ENCODE peak calls at places on chromosomes 16 and 17, in four cellular contexts. I is osteoblast, S is AG04449, J is AG04450. T is an unnamed sample.

GRCh38 chr17:77165577-77165976 is 24.8 kb downstream of the SEC14L1 start:
- DNase-seq in S (no peak), J (no peak), I (no peak), T (no peak)

GRCh38 chr17:48995332-48995870 is 1.8 kb upstream of the IGF2BP1 start:
- DNase-seq in S (no peak), J (no peak), I (no peak), T (no peak)

GRCh38 chr16:88619859-88620655 is 18.3 kb upstream of the IL17C start:
- DNase-seq in J (peak; percentile 89), I (peak; percentile 61), S (no peak), T (no peak)

GRCh38 chr16:11198817-11199216 is 57.2 kb downstream of the SOCS1 start:
- DNase-seq in I (peak; percentile 38), J (no peak), S (no peak), T (no peak)

GRCh38 chr17:74361613-74362391 is at the start of gene BTBD17:
- DNase-seq in S (no peak), J (no peak), I (peak; percentile 94), T (no peak)

GRCh38 chr17:44916059-44916780 is 920 bp upstream of the GFAP start:
- DNase-seq in J (no peak), I (peak; percentile 88), S (no peak), T (no peak)

GRCh38 chr16:78727536-78727935 is 628.1 kb downstream of the WWOX start:
- DNase-seq in S (no peak), I (no peak), J (no peak), T (no peak)

GRCh38 chr17:7023576-7024401 is 939 bp downstream of the BCL6B start:
- DNase-seq in I (peak; percentile 98), S (no peak), J (no peak), T (no peak)

GRCh38 chr17:52383493-52384100 is 225.1 kb upstream of the CA10 start:
- DNase-seq in S (no peak), I (no peak), J (no peak), T (no peak)

GRCh38 chr17:73231363-73231762 is 30.3 kb downstream of the CPSF4L start:
- DNase-seq in J (no peak), I (peak; percentile 87), S (no peak), T (no peak)

GRCh38 chr16:70565053-70565452 is 41.4 kb downstream of the SF3B3 start:
- DNase-seq in I (no peak), S (no peak), J (no peak), T (no peak)

GRCh38 chr17:40726919-40727318 is 23.4 kb upstream of the KRT24 start:
- DNase-seq in S (no peak), J (no peak), I (no peak), T (no peak)
- TF ChIP-seq CTCF in S (no peak), J (peak; percentile 36), I (peak; percentile 41), T (peak; percentile 31)

DNA sequence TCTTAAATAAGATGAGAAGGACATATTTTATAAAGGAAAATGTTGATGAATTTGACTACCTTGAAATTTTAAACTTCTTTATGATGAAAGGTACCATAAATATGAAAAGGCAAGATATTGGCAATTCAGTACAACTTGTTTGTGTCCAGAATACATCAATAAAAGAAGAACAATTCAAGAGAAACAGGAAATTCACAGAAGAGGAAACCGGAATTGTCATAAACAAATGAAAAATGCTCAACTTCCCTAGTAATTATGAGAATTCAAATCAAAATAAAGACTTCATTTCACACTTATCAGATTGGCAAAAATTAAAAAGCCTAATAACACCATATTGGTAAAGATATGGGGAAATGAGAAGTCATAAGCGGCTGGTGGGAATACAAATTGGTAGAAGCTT is 54.3 kb downstream of the WSB1 start:
- DNase-seq in S (no peak), J (no peak), I (no peak), T (no peak)
- H3K4me3 ChIP-seq in S (no peak overlapping the region), J (no peak overlapping the region), I (no peak overlapping the region), T (no peak overlapping the region)

DNA sequence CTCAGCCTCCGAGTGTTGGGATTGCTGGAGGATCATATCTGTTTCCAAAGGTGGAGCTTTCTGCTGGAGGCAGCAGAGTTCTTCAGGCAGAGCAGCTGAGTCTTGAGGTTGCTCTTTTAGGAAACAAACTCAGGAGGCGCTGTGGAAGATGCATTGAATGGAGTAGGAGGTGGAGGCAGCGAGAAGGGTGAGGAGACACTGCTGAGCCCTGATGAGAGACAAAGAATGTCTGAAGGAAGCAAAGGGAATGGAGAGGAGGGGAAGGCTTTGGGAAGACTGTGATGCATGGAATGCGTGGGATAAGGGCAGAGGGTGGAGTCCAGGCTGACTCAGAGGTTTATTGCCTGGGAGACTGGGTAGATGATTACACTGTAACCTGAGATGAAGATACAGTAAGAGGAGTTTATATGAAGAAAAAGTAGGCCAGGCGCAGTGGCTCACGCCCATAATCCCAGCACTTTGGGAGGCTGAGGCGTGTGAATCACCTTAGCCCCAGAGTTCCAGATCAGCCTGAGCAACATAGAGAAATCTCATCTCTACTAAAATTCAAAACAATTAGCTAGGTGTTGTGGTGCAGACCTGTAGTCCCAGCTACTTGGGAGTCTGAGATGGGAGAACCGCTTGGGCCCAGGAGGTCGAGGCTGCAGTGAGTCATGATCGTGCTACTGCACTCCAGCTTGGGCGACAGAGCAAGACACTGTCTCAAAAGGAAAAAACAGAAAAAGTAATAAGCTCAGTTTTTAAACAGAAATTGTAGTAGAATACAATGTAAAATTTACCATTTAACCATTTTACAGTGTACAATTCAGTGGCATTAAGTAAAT is 17.8 kb upstream of the TMEM219 start:
- DNase-seq in I (peak; percentile 95), J (peak; percentile 96), S (peak; percentile 95), T (peak; percentile 97)
- TF ChIP-seq CTCF in I (peak; percentile 59), J (peak; percentile 55), S (peak; percentile 41), T (peak; percentile 48)

DNA sequence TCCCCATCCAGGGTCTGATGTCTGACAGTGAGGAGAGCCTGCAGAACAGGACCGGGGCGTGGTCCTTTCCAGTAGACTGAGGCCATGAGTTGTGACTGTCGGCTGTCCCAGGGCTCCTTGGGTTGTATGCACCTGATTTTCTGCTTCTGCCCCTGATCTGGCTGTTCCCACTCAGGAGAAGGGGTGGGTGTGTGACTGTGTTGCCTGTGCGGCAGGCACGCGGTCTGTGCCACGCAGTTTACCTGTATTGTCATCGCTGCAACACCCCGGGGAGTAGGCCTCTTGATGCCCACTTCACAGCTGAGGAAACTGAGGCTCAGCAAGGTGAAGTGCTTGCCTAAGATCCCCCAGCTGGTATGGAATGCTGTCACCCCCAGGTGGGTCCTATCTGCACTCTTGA is 1.4 kb downstream of the CRISPLD2 start:
- DNase-seq in I (peak; percentile 53), S (no peak), J (no peak), T (no peak)
- H3K4me3 ChIP-seq in I (peak overlapping the region; percentile 77), S (peak overlapping the region; percentile 72), J (peak overlapping the region; percentile 90), T (no peak overlapping the region)

GRCh38 chr17:80860703-80861359 is 130.8 kb upstream of the CHMP6 start:
- DNase-seq in I (no peak), S (no peak), J (no peak), T (no peak)

GRCh38 chr17:80861360-80861861 is 130.2 kb upstream of the CHMP6 start:
- DNase-seq in J (no peak), S (no peak), I (no peak), T (no peak)

GRCh38 chr17:80862978-80863377 is 128.7 kb upstream of the CHMP6 start:
- DNase-seq in J (no peak), I (no peak), S (no peak), T (no peak)

GRCh38 chr17:80862341-80862969 is 129.2 kb upstream of the CHMP6 start:
- DNase-seq in J (no peak), I (no peak), S (no peak), T (no peak)

DNA sequence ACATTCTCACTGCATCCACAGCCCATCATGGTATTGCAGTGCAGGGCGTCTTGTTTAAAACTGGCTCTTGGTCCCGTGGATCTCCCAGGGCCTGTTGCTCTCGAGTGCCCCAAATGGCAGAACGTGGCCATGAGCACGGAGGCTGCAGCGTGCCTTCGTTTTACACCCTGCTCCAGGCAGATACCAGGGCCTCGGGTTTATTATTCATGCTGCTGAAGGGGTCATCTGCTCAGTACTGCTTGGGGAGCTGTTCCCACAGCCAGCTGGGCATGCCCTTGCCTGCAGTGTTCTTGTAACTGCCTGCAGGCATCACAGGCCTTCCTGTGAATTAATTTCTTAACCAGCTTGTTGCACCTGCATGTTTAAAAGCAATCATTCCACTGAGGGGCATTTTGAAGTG is 129.7 kb upstream of the CHMP6 start:
- DNase-seq in I (no peak), J (no peak), S (no peak), T (no peak)
- TF ChIP-seq CTCF in I (peak; percentile 43), J (peak; percentile 67), S (peak; percentile 63), T (peak; percentile 48)

GRCh38 chr16:53372942-53373871 is 61.1 kb upstream of the RBL2 start:
- DNase-seq in I (peak; percentile 77), S (no peak), J (no peak), T (no peak)
- H3K4me3 ChIP-seq in I (peak overlapping the region; percentile 10), S (no peak overlapping the region), J (no peak overlapping the region), T (no peak overlapping the region)

DNA sequence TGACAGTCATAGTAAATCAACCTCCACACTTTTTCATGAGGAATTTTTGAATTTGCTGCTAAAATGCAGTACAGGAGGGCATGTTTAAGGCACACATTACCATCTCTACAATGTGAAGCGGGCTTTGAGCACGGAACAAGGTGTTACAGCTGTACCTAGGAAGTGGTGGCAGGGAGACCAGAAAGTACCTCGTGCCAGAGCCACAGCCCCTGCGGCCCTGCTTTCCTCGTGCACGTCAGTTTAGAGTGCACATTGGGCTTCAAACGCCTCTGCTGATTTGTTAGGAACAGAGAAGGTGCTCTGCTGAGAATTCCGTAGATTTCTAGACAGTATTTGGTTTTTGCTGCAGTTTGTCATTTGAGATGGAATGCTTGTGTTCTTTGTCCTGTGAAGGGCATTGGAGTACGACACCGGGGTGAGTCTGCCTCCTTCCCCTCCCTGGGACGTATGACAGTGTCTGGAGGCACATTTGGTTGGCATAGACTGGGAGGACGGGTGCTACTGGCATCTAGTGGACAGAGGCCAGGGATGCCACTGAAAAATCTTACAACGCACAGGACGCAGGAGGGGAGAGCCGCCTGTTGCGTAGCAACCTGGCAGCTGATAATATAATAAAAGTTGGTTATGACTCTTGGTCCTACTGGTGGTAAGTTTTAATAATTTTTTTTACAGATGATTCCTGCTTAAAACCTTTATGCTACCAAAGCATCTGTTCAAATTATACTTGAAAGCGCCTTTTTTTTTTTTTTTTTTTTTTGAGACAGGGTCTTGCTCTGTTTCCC is 9.1 kb downstream of the FOXK2 start:
- DNase-seq in S (no peak), J (no peak), I (peak; percentile 85), T (no peak)
- TF ChIP-seq CTCF in S (no peak), J (peak; percentile 27), I (peak; percentile 67), T (peak; percentile 58)

DNA sequence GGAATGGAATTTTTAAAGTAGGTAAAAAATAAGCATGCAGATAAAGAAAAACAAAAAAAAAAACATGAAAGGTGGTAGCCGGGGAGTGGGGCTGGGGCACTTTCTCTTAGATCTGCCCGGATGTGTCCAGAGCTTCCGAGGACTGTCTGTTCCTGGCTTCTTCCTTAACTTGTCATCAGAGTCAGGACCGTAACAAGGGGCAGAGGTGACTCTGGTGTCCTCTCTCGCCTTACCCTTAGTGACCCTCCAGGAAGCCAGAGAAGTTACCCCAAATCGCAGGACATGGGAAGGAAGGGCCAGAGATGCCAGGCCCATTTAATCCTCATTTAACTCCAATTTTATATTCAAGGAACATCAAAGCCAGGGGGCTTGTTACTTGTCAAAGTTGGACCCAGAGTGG is 115.5 kb downstream of the ABCC6 start:
- DNase-seq in I (no peak), J (no peak), S (no peak), T (no peak)
- H3K4me3 ChIP-seq in I (no peak overlapping the region), J (no peak overlapping the region), S (no peak overlapping the region), T (no peak overlapping the region)

T was measured in AG09309.